ENCODE peak calls at places on chromosomes 5 and 9, in ten cellular contexts. One of them, this sample, is unnamed.

GRCh38 chr9:77707696-77708095 is 59.6 kb upstream of the GNA14 start:
- DNase-seq in H7: no peak
- DNase-seq in Right ventricle myocardium superior: peak; percentile 62
- DNase-seq in effector CD4-positive, alpha-beta T cell: no peak
- DNase-seq in caudate nucleus: no peak
- DNase-seq in stimulated activated naive B cell treated with anti-CD40 and anti-IgM and Interleukin-4, amounts not matched to agents 10 μg/mL and 1 μg/mL and 100 μg/mL, for 72 hours: no peak
- DNase-seq in GDM1: no peak
- DNase-seq in C1 segment of cervical spinal cord: no peak
- DNase-seq in NCI-H1417: no peak
- DNase-seq in glomerular endothelial cell: peak; percentile 92
- DNase-seq in this sample: no peak

GRCh38 chr9:133714606-133715294 is 23.4 kb downstream of the SARDH start:
- DNase-seq in H7: peak; percentile 50
- DNase-seq in Right ventricle myocardium superior: peak; percentile 80
- DNase-seq in effector CD4-positive, alpha-beta T cell: no peak
- DNase-seq in caudate nucleus: no peak
- DNase-seq in stimulated activated naive B cell treated with anti-CD40 and anti-IgM and Interleukin-4, amounts not matched to agents 10 μg/mL and 1 μg/mL and 100 μg/mL, for 72 hours: no peak
- DNase-seq in GDM1: no peak
- DNase-seq in C1 segment of cervical spinal cord: no peak
- DNase-seq in NCI-H1417: no peak
- DNase-seq in glomerular endothelial cell: no peak
- DNase-seq in this sample: peak; percentile 90

GRCh38 chr9:137276757-137277328 is 683 bp upstream of the TOR4A start:
- DNase-seq in H7: peak; percentile 91
- DNase-seq in Right ventricle myocardium superior: peak; percentile 91
- DNase-seq in effector CD4-positive, alpha-beta T cell: no peak
- DNase-seq in caudate nucleus: no peak
- DNase-seq in stimulated activated naive B cell treated with anti-CD40 and anti-IgM and Interleukin-4, amounts not matched to agents 10 μg/mL and 1 μg/mL and 100 μg/mL, for 72 hours: no peak
- DNase-seq in GDM1: peak; percentile 65
- DNase-seq in C1 segment of cervical spinal cord: no peak
- DNase-seq in NCI-H1417: no peak
- DNase-seq in glomerular endothelial cell: no peak
- DNase-seq in this sample: peak; percentile 95

GRCh38 chr9:112327718-112328450 is 5.5 kb downstream of the PTBP3 start:
- DNase-seq in H7: no peak
- DNase-seq in Right ventricle myocardium superior: no peak
- DNase-seq in effector CD4-positive, alpha-beta T cell: no peak
- DNase-seq in caudate nucleus: peak; percentile 32
- DNase-seq in stimulated activated naive B cell treated with anti-CD40 and anti-IgM and Interleukin-4, amounts not matched to agents 10 μg/mL and 1 μg/mL and 100 μg/mL, for 72 hours: no peak
- DNase-seq in GDM1: no peak
- DNase-seq in C1 segment of cervical spinal cord: no peak
- DNase-seq in NCI-H1417: peak; percentile 30
- DNase-seq in glomerular endothelial cell: no peak
- DNase-seq in this sample: no peak

GRCh38 chr9:105309531-105309931 is 65.1 kb downstream of the SLC44A1 start:
- DNase-seq in H7: no peak
- DNase-seq in Right ventricle myocardium superior: no peak
- DNase-seq in effector CD4-positive, alpha-beta T cell: no peak
- DNase-seq in caudate nucleus: peak; percentile 65
- DNase-seq in stimulated activated naive B cell treated with anti-CD40 and anti-IgM and Interleukin-4, amounts not matched to agents 10 μg/mL and 1 μg/mL and 100 μg/mL, for 72 hours: no peak
- DNase-seq in GDM1: no peak
- DNase-seq in C1 segment of cervical spinal cord: no peak
- DNase-seq in NCI-H1417: peak; percentile 63
- DNase-seq in glomerular endothelial cell: no peak
- DNase-seq in this sample: no peak

GRCh38 chr5:89276566-89277305 is 393.8 kb upstream of the MEF2C start:
- DNase-seq in H7: no peak
- DNase-seq in Right ventricle myocardium superior: no peak
- DNase-seq in effector CD4-positive, alpha-beta T cell: no peak
- DNase-seq in caudate nucleus: no peak
- DNase-seq in stimulated activated naive B cell treated with anti-CD40 and anti-IgM and Interleukin-4, amounts not matched to agents 10 μg/mL and 1 μg/mL and 100 μg/mL, for 72 hours: no peak
- DNase-seq in GDM1: no peak
- DNase-seq in C1 segment of cervical spinal cord: no peak
- DNase-seq in NCI-H1417: no peak
- DNase-seq in glomerular endothelial cell: no peak
- DNase-seq in this sample: no peak

GRCh38 chr5:94754824-94755223 is 136.4 kb downstream of the SLF1 start:
- DNase-seq in H7: no peak
- DNase-seq in Right ventricle myocardium superior: no peak
- DNase-seq in effector CD4-positive, alpha-beta T cell: no peak
- DNase-seq in caudate nucleus: no peak
- DNase-seq in stimulated activated naive B cell treated with anti-CD40 and anti-IgM and Interleukin-4, amounts not matched to agents 10 μg/mL and 1 μg/mL and 100 μg/mL, for 72 hours: no peak
- DNase-seq in GDM1: no peak
- DNase-seq in C1 segment of cervical spinal cord: no peak
- DNase-seq in NCI-H1417: no peak
- DNase-seq in glomerular endothelial cell: no peak
- DNase-seq in this sample: no peak

GRCh38 chr9:94922691-94923107 is 196.2 kb downstream of the AOPEP start:
- DNase-seq in H7: no peak
- DNase-seq in Right ventricle myocardium superior: no peak
- DNase-seq in effector CD4-positive, alpha-beta T cell: no peak
- DNase-seq in caudate nucleus: no peak
- DNase-seq in stimulated activated naive B cell treated with anti-CD40 and anti-IgM and Interleukin-4, amounts not matched to agents 10 μg/mL and 1 μg/mL and 100 μg/mL, for 72 hours: no peak
- DNase-seq in GDM1: no peak
- DNase-seq in C1 segment of cervical spinal cord: no peak
- DNase-seq in NCI-H1417: peak; percentile 62
- DNase-seq in glomerular endothelial cell: no peak
- DNase-seq in this sample: no peak

GRCh38 chr5:9373586-9373985 is 172.3 kb downstream of the SEMA5A start:
- DNase-seq in H7: no peak
- DNase-seq in Right ventricle myocardium superior: no peak
- DNase-seq in effector CD4-positive, alpha-beta T cell: no peak
- DNase-seq in caudate nucleus: no peak
- DNase-seq in stimulated activated naive B cell treated with anti-CD40 and anti-IgM and Interleukin-4, amounts not matched to agents 10 μg/mL and 1 μg/mL and 100 μg/mL, for 72 hours: no peak
- DNase-seq in GDM1: no peak
- DNase-seq in C1 segment of cervical spinal cord: no peak
- DNase-seq in NCI-H1417: no peak
- DNase-seq in glomerular endothelial cell: no peak
- DNase-seq in this sample: no peak

GRCh38 chr9:73347720-73348119 is 196.1 kb downstream of the ANXA1 start:
- DNase-seq in H7: no peak
- DNase-seq in Right ventricle myocardium superior: no peak
- DNase-seq in effector CD4-positive, alpha-beta T cell: no peak
- DNase-seq in caudate nucleus: no peak
- DNase-seq in stimulated activated naive B cell treated with anti-CD40 and anti-IgM and Interleukin-4, amounts not matched to agents 10 μg/mL and 1 μg/mL and 100 μg/mL, for 72 hours: no peak
- DNase-seq in GDM1: no peak
- DNase-seq in C1 segment of cervical spinal cord: no peak
- DNase-seq in NCI-H1417: no peak
- DNase-seq in glomerular endothelial cell: no peak
- DNase-seq in this sample: no peak

GRCh38 chr9:26191711-26192110 is 513.5 kb upstream of the TUSC1 start:
- DNase-seq in H7: no peak
- DNase-seq in Right ventricle myocardium superior: no peak
- DNase-seq in effector CD4-positive, alpha-beta T cell: no peak
- DNase-seq in caudate nucleus: no peak
- DNase-seq in stimulated activated naive B cell treated with anti-CD40 and anti-IgM and Interleukin-4, amounts not matched to agents 10 μg/mL and 1 μg/mL and 100 μg/mL, for 72 hours: no peak
- DNase-seq in GDM1: no peak
- DNase-seq in C1 segment of cervical spinal cord: no peak
- DNase-seq in NCI-H1417: no peak
- DNase-seq in glomerular endothelial cell: no peak
- DNase-seq in this sample: no peak

This sample was measured in right cardiac atrium.